ENCODE peak calls at places on chromosome 19, in six cellular contexts. One of them, this sample, is unnamed.
A peak's percentile ranks its signal among the peaks of the same experiment; 100 is the strongest.

GRCh38 chr19:43562698-43563241 is 12.6 kb downstream of the XRCC1 start:
- DNase-seq in naive thymus-derived CD4-positive, alpha-beta T cell: peak; percentile 43
- DNase-seq in HEK293T: no peak
- DNase-seq in cardiac muscle cell: no peak
- DNase-seq in tibial artery: peak; percentile 89
- DNase-seq in naive B cell: peak; percentile 89
- DNase-seq in this sample: peak; percentile 82

GRCh38 chr19:51002542-51003311 is 1.3 kb upstream of the KLK8 start:
- DNase-seq in naive thymus-derived CD4-positive, alpha-beta T cell: no peak
- DNase-seq in HEK293T: peak; percentile 97
- DNase-seq in cardiac muscle cell: peak; percentile 22
- DNase-seq in tibial artery: no peak
- DNase-seq in naive B cell: no peak
- DNase-seq in this sample: no peak

GRCh38 chr19:8320564-8321066 is 560 bp downstream of the NDUFA7 start:
- DNase-seq in naive thymus-derived CD4-positive, alpha-beta T cell: no peak
- DNase-seq in HEK293T: no peak
- DNase-seq in cardiac muscle cell: peak; percentile 15
- DNase-seq in tibial artery: no peak
- DNase-seq in naive B cell: no peak
- DNase-seq in this sample: no peak

GRCh38 chr19:5973376-5973775 is 4.6 kb downstream of the RANBP3 start:
- DNase-seq in naive thymus-derived CD4-positive, alpha-beta T cell: no peak
- DNase-seq in HEK293T: no peak
- DNase-seq in cardiac muscle cell: no peak
- DNase-seq in tibial artery: no peak
- DNase-seq in naive B cell: no peak
- DNase-seq in this sample: no peak

GRCh38 chr19:28980236-28980868 is 232.6 kb downstream of the UQCRFS1 start:
- DNase-seq in naive thymus-derived CD4-positive, alpha-beta T cell: no peak
- DNase-seq in HEK293T: no peak
- DNase-seq in cardiac muscle cell: peak; percentile 28
- DNase-seq in tibial artery: no peak
- DNase-seq in naive B cell: no peak
- DNase-seq in this sample: no peak

GRCh38 chr19:40791996-40792395 is 7.0 kb upstream of the EGLN2 start:
- DNase-seq in naive thymus-derived CD4-positive, alpha-beta T cell: no peak
- DNase-seq in HEK293T: no peak
- DNase-seq in cardiac muscle cell: no peak
- DNase-seq in tibial artery: no peak
- DNase-seq in naive B cell: no peak
- DNase-seq in this sample: no peak

GRCh38 chr19:32287086-32287485 is 58.3 kb upstream of the ZNF507 start:
- DNase-seq in naive thymus-derived CD4-positive, alpha-beta T cell: no peak
- DNase-seq in HEK293T: no peak
- DNase-seq in cardiac muscle cell: no peak
- DNase-seq in tibial artery: no peak
- DNase-seq in naive B cell: no peak
- DNase-seq in this sample: no peak

GRCh38 chr19:48637948-48638830 is 1.0 kb upstream of the DBP start:
- DNase-seq in naive thymus-derived CD4-positive, alpha-beta T cell: peak; percentile 69
- DNase-seq in HEK293T: peak; percentile 78
- DNase-seq in cardiac muscle cell: peak; percentile 95
- DNase-seq in tibial artery: peak; percentile 93
- DNase-seq in naive B cell: no peak
- DNase-seq in this sample: peak; percentile 92

GRCh38 chr19:49216076-49216475 is 58.5 kb downstream of the TRPM4 start:
- DNase-seq in naive thymus-derived CD4-positive, alpha-beta T cell: no peak
- DNase-seq in HEK293T: no peak
- DNase-seq in cardiac muscle cell: no peak
- DNase-seq in tibial artery: no peak
- DNase-seq in naive B cell: no peak
- DNase-seq in this sample: no peak

GRCh38 chr19:49559928-49560327 is 20.4 kb downstream of the NOSIP start:
- DNase-seq in naive thymus-derived CD4-positive, alpha-beta T cell: no peak
- DNase-seq in HEK293T: no peak
- DNase-seq in cardiac muscle cell: no peak
- DNase-seq in tibial artery: no peak
- DNase-seq in naive B cell: no peak
- DNase-seq in this sample: no peak

GRCh38 chr19:54644056-54644455 is 13.8 kb downstream of the LILRB1 start:
- DNase-seq in naive thymus-derived CD4-positive, alpha-beta T cell: no peak
- DNase-seq in HEK293T: no peak
- DNase-seq in cardiac muscle cell: no peak
- DNase-seq in tibial artery: no peak
- DNase-seq in naive B cell: no peak
- DNase-seq in this sample: no peak

GRCh38 chr19:44596428-44597130 is 16.8 kb upstream of the IGSF23 start:
- DNase-seq in naive thymus-derived CD4-positive, alpha-beta T cell: no peak
- DNase-seq in HEK293T: no peak
- DNase-seq in cardiac muscle cell: no peak
- DNase-seq in tibial artery: no peak
- DNase-seq in naive B cell: no peak
- DNase-seq in this sample: no peak

This sample was measured in CD4-positive, alpha-beta memory T cell.